ENCODE peak calls at places on chromosome 19, in five cellular contexts. G is sigmoid colon, D is left ventricle myocardium inferior, W is omental fat pad, T is kidney. P is an unnamed sample.
A peak's percentile ranks its signal among the peaks of the same experiment; 100 is the strongest.

GRCh38 chr19:42279148-42279901 is 10.3 kb downstream of the CIC start:
- DNase-seq in G (peak; percentile 72), D (no peak), W (no peak), T (no peak), P (no peak)

GRCh38 chr19:19321143-19321577 is 531 bp downstream of the MAU2 start:
- DNase-seq in G (no peak), D (no peak), W (no peak), T (no peak), P (no peak)

GRCh38 chr19:40702337-40703012 is 12.0 kb upstream of the NUMBL start:
- DNase-seq in G (peak; percentile 84), D (peak; percentile 66), W (no peak), T (no peak), P (no peak)

GRCh38 chr19:19170053-19170945 is at the start of gene MEF2B:
- DNase-seq in G (no peak), D (peak; percentile 77), W (peak; percentile 51), T (peak; percentile 91), P (peak; percentile 81)

GRCh38 chr19:52172347-52172746 is 926 bp upstream of the ZNF836 start:
- DNase-seq in G (no peak), D (no peak), W (no peak), T (no peak), P (no peak)

GRCh38 chr19:54435551-54436016 is 13.4 kb upstream of the LENG8 start:
- DNase-seq in G (no peak), D (no peak), W (no peak), T (peak; percentile 69), P (no peak)

GRCh38 chr19:5827891-5828660 is 11.4 kb downstream of the FUT6 start:
- DNase-seq in G (peak; percentile 96), D (peak; percentile 79), W (peak; percentile 65), T (peak; percentile 97), P (peak; percentile 97)

GRCh38 chr19:17441241-17442135 is 7.0 kb downstream of the TMEM221 start:
- DNase-seq in G (no peak), D (no peak), W (no peak), T (no peak), P (no peak)

GRCh38 chr19:56141416-56141992 is 417 bp downstream of the ZNF444 start:
- DNase-seq in G (no peak), D (no peak), W (no peak), T (no peak), P (no peak)

GRCh38 chr19:3699071-3699740 is 1.1 kb downstream of the PIP5K1C start:
- DNase-seq in G (peak; percentile 89), D (peak; percentile 55), W (no peak), T (no peak), P (no peak)

GRCh38 chr19:40610396-40611064 is 9.4 kb downstream of the LTBP4 start:
- DNase-seq in G (peak; percentile 83), D (peak; percentile 74), W (no peak), T (peak; percentile 88), P (no peak)

GRCh38 chr19:2976609-2977000 is 759 bp upstream of the TLE6 start:
- DNase-seq in G (no peak), D (no peak), W (no peak), T (no peak), P (no peak)

DNA sequence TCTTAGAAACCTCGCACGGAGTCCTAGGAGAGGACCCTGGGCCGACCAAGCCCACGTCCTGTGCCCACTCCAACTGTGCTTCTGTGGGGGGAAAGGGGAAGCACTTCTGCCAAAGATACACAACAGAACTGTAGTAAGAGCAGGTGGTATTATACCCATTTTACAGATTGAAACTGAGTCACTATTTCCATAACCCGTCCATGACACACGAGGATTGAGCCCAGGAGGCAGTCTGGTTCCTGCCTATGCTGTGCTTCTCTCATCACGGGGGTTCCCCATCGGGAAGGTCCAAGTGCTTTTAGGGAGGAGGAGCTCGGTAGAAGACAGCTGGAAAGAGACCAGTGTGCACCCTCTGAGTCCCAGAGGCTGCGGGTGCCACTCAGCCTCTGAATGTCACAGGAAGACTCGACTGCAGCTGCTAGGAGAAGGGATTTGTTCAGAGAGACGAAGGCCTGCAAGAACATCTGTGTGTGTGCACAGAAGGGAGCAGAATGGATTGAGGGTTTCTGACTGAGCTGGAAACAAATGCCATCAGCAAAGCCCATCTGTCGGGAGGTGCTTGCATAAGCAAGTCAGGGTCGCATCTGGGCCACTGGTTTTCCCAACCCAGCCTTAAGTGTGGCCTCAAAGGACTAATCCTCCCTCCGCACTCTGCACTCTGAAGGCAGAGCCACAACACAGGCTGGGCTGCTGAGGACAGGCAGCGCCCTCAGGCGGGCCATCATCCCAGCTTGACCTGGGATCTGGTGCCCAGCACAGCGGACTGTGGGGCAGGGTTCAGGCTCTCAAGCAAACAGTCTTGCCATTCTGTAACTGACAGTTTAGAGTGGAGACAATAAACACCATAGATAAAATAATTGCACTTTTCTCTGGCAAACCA is 150.0 kb downstream of the DPF1 start:
- DNase-seq in G (no peak), D (no peak), W (no peak), T (no peak), P (no peak)
- TF ChIP-seq CTCF in G (no peak), D (no peak), W (no peak), T (no peak), P (no peak)

GRCh38 chr19:1843116-1843515 is 5.2 kb downstream of the REXO1 start:
- DNase-seq in G (no peak), D (no peak), W (no peak), T (no peak), P (no peak)

GRCh38 chr19:1844536-1845515 is 3.5 kb downstream of the REXO1 start:
- DNase-seq in G (no peak), D (no peak), W (no peak), T (no peak), P (no peak)

GRCh38 chr19:1841209-1841924 is 6.9 kb downstream of the REXO1 start:
- DNase-seq in G (no peak), D (no peak), W (no peak), T (peak; percentile 74), P (no peak)

GRCh38 chr19:1845642-1846041 is 2.6 kb downstream of the REXO1 start:
- DNase-seq in G (no peak), D (no peak), W (no peak), T (peak; percentile 71), P (no peak)

GRCh38 chr19:1843646-1844394 is 4.5 kb downstream of the REXO1 start:
- DNase-seq in G (no peak), D (no peak), W (no peak), T (no peak), P (no peak)
- TF ChIP-seq CTCF in G (no peak), D (peak; percentile 22), W (no peak), T (no peak), P (no peak)

DNA sequence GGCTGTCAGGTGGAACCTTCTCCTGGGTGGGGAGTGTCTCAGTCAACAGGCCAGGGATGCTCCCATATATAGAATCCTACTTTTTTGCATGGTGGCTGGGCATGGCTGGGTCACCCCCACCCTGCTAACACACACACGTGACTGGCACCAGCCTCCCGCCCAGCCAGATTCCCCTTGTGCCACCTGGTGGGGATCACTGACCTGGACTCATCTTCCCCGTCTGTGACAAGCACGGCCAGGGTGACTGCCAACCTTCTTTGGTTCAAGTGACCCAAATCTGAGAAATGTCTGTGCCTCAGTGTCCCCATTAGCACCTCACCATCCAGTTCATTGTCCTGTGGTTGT is 1.0 kb downstream of the PKN1 start:
- DNase-seq in G (no peak), D (no peak), W (no peak), T (no peak), P (no peak)
- TF ChIP-seq CTCF in G (no peak), D (no peak), W (no peak), T (no peak), P (no peak)

GRCh38 chr19:14097532-14098151 is 7.1 kb upstream of the SAMD1 start:
- DNase-seq in G (no peak), D (no peak), W (no peak), T (no peak), P (no peak)
- TF ChIP-seq CTCF in G (no peak), D (peak; percentile 46), W (no peak), T (no peak), P (no peak)

DNA sequence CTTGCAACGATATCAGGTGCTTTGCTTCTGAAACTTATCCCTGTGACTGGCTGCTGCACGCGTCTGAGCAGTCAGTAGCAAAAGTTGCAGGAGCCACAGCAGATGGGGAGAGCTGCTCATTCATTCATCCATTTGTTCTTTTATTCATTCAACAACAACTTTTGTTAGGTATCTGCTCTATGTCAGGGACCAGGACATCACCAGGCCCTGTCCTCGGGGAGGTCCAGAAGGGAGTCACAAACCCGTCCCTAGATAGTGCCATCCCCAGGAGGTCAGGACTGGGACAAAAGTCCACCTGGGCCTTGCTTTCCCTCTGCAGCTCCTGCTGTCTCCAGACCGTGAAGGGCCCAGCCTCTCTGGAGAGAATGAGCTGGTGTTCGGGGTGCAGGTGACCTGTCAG is 2.6 kb downstream of the ARHGAP33 start:
- DNase-seq in G (no peak), D (no peak), W (no peak), T (no peak), P (no peak)
- TF ChIP-seq CTCF in G (no peak), D (no peak), W (no peak), T (no peak), P (no peak)

GRCh38 chr19:44499962-44500949 is at the start of gene ZNF180:
- DNase-seq in G (peak; percentile 96), D (peak; percentile 96), W (peak; percentile 83), T (peak; percentile 98), P (peak; percentile 95)
- TF ChIP-seq CTCF in G (peak; percentile 71), D (peak; percentile 62), W (no peak), T (peak; percentile 44), P (peak; percentile 95)

GRCh38 chr19:50258918-50259372 is 55.5 kb downstream of the MYH14 start:
- DNase-seq in G (no peak), D (no peak), W (no peak), T (peak; percentile 70), P (no peak)
- TF ChIP-seq CTCF in G (no peak), D (peak; percentile 59), W (no peak), T (peak; percentile 26), P (peak; percentile 55)

DNA sequence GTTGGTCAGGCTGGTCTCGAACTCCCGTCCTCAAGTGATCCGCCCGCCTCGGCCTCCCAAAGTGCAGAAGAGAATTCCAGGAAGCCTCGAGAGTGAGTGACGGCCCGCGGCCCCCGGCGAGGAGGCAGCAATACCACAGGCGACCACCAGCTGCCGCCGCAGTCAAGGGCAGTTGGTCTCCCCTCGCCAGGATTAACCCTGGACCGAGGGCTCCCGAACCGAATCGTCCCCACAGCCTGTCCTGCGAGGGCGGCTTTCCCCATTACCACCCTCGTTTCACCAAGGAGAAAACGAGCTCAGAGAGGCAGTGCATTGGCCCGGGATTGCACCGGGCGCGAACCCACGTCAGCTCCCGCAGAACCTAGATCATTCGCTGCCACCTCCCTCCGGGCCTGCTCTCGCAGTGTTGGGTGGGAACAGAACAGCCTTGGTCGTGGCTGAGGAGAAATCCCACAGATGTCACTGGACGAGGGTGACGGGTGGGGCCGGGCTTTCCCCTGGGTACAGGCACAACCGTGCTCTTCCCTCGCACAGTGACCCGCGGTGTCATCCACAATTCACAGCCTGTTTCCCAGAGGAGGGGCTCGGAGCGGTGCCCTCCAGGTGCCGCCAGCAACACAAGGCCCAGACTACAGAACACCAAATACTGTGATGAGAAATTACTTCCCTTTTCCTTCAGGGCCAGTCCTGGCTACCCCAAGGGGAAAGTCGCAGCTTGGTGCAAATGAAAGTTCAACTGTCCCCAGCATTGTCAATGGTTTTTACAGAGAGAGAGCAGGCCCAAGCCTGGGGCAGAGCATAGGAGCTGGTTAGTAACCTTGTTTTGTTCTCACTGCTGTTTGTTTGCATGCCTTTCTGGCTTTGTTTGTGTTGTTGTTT is 24.8 kb downstream of the C2CD4C start:
- DNase-seq in G (peak; percentile 65), D (no peak), W (peak; percentile 19), T (peak; percentile 72), P (peak; percentile 60)
- TF ChIP-seq CTCF in G (peak; percentile 75), D (peak; percentile 77), W (no peak), T (peak; percentile 47), P (peak; percentile 75)